ENCODE peak calls at places on chromosomes 3 and 15, in four cellular contexts. Z, Y, Q and X are unnamed samples.

GRCh38 chr3:165254812-165255211 is 58.6 kb upstream of the SLITRK3 start:
- DNase-seq in Z (no peak), Y (peak; percentile 54), Q (no peak), X (peak; percentile 28)

GRCh38 chr3:46454209-46454595 is 10.5 kb downstream of the LTF start:
- DNase-seq in Z (no peak), Y (no peak), Q (no peak), X (no peak)

GRCh38 chr15:65354835-65355172 is 23.0 kb downstream of the IGDCC3 start:
- DNase-seq in Z (no peak), Y (no peak), Q (no peak), X (no peak)

GRCh38 chr15:52780172-52780980 is 9.8 kb downstream of the ONECUT1 start:
- DNase-seq in Z (no peak), Y (peak; percentile 62), Q (peak; percentile 46), X (peak; percentile 69)

GRCh38 chr3:150428562-150428961 is 20.5 kb downstream of the TSC22D2 start:
- DNase-seq in Z (no peak), Y (no peak), Q (no peak), X (no peak)

GRCh38 chr3:45796902-45797637 is 734 bp upstream of the SLC6A20 start:
- DNase-seq in Z (no peak), Y (no peak), Q (no peak), X (no peak)

GRCh38 chr3:42590989-42591756 is 513 bp downstream of the SS18L2 start:
- DNase-seq in Z (no peak), Y (no peak), Q (peak; percentile 61), X (peak; percentile 31)

GRCh38 chr3:27307566-27307965 is 61.6 kb downstream of the NEK10 start:
- DNase-seq in Z (no peak), Y (no peak), Q (no peak), X (no peak)

GRCh38 chr3:30320392-30320791 is 286.0 kb upstream of the TGFBR2 start:
- DNase-seq in Z (no peak), Y (no peak), Q (no peak), X (no peak)

GRCh38 chr3:41462103-41462691 is 262.9 kb downstream of the CTNNB1 start:
- DNase-seq in Z (no peak), Y (peak; percentile 3), Q (no peak), X (no peak)

GRCh38 chr3:120524171-120524923 is 71.8 kb upstream of the NDUFB4 start:
- DNase-seq in Z (no peak), Y (peak; percentile 69), Q (no peak), X (no peak)

GRCh38 chr15:57861039-57861638 is 154.6 kb downstream of the POLR2M start:
- DNase-seq in Z (no peak), Y (peak; percentile 83), Q (no peak), X (peak; percentile 75)

GRCh38 chr3:63967675-63968611 is 55.4 kb downstream of the PSMD6 start:
- DNase-seq in Z (no peak), Y (peak; percentile 86), Q (peak; percentile 64), X (peak; percentile 69)

GRCh38 chr3:105353485-105354161 is 13.1 kb upstream of the ALCAM start:
- DNase-seq in Z (peak; percentile 48), Y (peak; percentile 78), Q (no peak), X (no peak)

GRCh38 chr15:57255751-57256150 is 120.6 kb upstream of the CGNL1 start:
- DNase-seq in Z (no peak), Y (no peak), Q (no peak), X (no peak)

GRCh38 chr3:48405343-48405881 is 24.5 kb downstream of the PLXNB1 start:
- DNase-seq in Z (peak; percentile 59), Y (no peak), Q (no peak), X (no peak)

GRCh38 chr3:69197455-69197854 is 75.1 kb upstream of the LMOD3 start:
- DNase-seq in Z (no peak), Y (no peak), Q (no peak), X (no peak)

GRCh38 chr15:35306361-35306981 is 221.4 kb upstream of the NANOGP8 start:
- DNase-seq in Z (no peak), Y (peak; percentile 51), Q (no peak), X (peak; percentile 12)

GRCh38 chr3:65927576-65927975 is 111.1 kb downstream of the MAGI1 start:
- DNase-seq in Z (no peak), Y (no peak), Q (no peak), X (no peak)

GRCh38 chr15:27234593-27234992 is 263.6 kb downstream of the GABRG3 start:
- DNase-seq in Z (no peak), Y (no peak), Q (no peak), X (no peak)

GRCh38 chr15:70018646-70019600 is 78.8 kb downstream of the TLE3 start:
- DNase-seq in Z (no peak), Y (no peak), Q (no peak), X (peak; percentile 78)

GRCh38 chr3:42702066-42702951 is at the start of gene HHATL:
- DNase-seq in Z (peak; percentile 75), Y (no peak), Q (peak; percentile 37), X (no peak)

GRCh38 chr3:69385723-69386483 is at the start of gene FRMD4B:
- DNase-seq in Z (peak; percentile 89), Y (peak; percentile 18), Q (peak; percentile 71), X (peak; percentile 47)

GRCh38 chr15:59691194-59691805 is 2.2 kb upstream of the BNIP2 start:
- DNase-seq in Z (no peak), Y (peak; percentile 71), Q (no peak), X (peak; percentile 65)

GRCh38 chr3:189233225-189233858 is 61.6 kb downstream of the TPRG1 start:
- DNase-seq in Z (no peak), Y (peak; percentile 84), Q (peak; percentile 50), X (peak; percentile 52)

GRCh38 chr3:197181751-197182150 is 116.7 kb downstream of the DLG1 start:
- DNase-seq in Z (no peak), Y (peak; percentile 93), Q (no peak), X (no peak)

GRCh38 chr15:93131485-93132075 is 42.6 kb upstream of the RGMA start:
- DNase-seq in Z (no peak), Y (no peak), Q (no peak), X (no peak)

GRCh38 chr3:145088917-145089316 is 1072.1 kb downstream of the PLOD2 start:
- DNase-seq in Z (no peak), Y (no peak), Q (no peak), X (peak; percentile 32)

GRCh38 chr3:76310661-76311060 is 525.3 kb upstream of the ZNF717 start:
- DNase-seq in Z (no peak), Y (no peak), Q (no peak), X (no peak)

GRCh38 chr3:76308541-76308940 is 523.2 kb upstream of the ZNF717 start:
- DNase-seq in Z (no peak), Y (no peak), Q (no peak), X (no peak)

GRCh38 chr3:76307556-76307955 is 522.2 kb upstream of the ZNF717 start:
- DNase-seq in Z (no peak), Y (no peak), Q (no peak), X (no peak)

DNA sequence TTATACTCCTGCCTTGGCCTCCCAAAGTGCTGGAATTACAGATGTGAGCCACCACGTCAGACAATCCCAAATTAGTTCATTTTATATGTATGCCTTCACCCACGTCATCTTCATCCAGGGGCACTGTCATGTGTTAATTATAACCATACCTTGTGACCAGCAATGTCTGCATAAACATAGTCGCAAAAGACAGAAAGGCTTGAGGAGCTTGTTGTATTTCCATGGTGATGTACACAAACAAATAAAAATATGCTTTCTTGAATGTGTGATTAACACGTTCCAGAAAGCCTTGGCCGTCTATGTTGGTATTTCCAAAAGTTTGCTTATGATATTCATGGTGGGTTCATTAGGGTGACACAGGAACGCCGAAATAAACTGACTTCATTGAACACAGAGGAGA is 524.7 kb upstream of the ZNF717 start:
- DNase-seq in Z (no peak), Y (no peak), Q (no peak), X (no peak)
- H3K4me3 ChIP-seq in Z (no peak overlapping the region), Y (no peak overlapping the region), Q (no peak overlapping the region), X (no peak overlapping the region)

DNA sequence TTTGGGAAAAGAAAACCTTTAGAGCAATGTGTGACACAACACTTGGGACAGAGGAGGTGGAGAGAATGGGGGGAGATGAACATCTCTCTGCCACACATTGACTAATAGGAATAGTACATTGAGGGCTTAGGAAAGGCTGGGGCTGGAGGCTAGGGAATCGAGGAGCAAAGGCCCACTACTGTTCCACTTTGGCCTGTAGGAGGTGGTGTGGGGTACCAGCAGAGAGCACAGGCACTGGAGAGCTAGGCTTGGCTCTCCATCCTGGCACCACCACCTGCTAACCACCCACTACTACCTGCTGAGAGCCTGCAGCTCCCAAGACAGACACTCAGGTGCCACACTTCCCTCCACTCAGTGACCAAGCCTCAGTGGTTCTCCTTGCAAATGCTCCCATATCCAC is 19.4 kb downstream of the CCDC32 start:
- DNase-seq in Z (no peak), Y (no peak), Q (no peak), X (peak; percentile 37)
- TF ChIP-seq CTCF in Z (no peak), Y (no peak), Q (no peak), X (peak; percentile 34)

GRCh38 chr3:33355611-33356010 is 78.4 kb downstream of the FBXL2 start:
- DNase-seq in Z (no peak), Y (peak; percentile 62), Q (no peak), X (no peak)
- H3K4me3 ChIP-seq in Z (no peak overlapping the region), Y (no peak overlapping the region), Q (no peak overlapping the region), X (no peak overlapping the region)

GRCh38 chr3:73529280-73530029 is 95.3 kb downstream of the PDZRN3 start:
- DNase-seq in Z (no peak), Y (no peak), Q (no peak), X (no peak)
- TF ChIP-seq CTCF in Z (no peak), Y (no peak), Q (no peak), X (no peak)